ENCODE peak calls at places on chromosomes 5 and 9, in four cellular contexts. One of them, this sample, is unnamed.

GRCh38 chr9:89522261-89522978 is 24.5 kb upstream of the SEMA4D start:
- DNase-seq in AG10803: no peak
- DNase-seq in AG04449: no peak
- DNase-seq in testis: no peak
- DNase-seq in this sample: no peak

GRCh38 chr9:75754090-75754489 is 136.4 kb upstream of the PCSK5 start:
- DNase-seq in AG10803: no peak
- DNase-seq in AG04449: no peak
- DNase-seq in testis: no peak
- DNase-seq in this sample: peak

GRCh38 chr9:126295936-126296600 is 30.6 kb upstream of the MVB12B start:
- DNase-seq in AG10803: no peak
- DNase-seq in AG04449: no peak
- DNase-seq in testis: peak
- DNase-seq in this sample: no peak

GRCh38 chr5:75337366-75338021 is 474 bp downstream of the HMGCR start:
- DNase-seq in AG10803: peak
- DNase-seq in AG04449: no peak
- DNase-seq in testis: peak
- DNase-seq in this sample: peak

GRCh38 chr9:89722712-89723111 is 117.9 kb downstream of the GADD45G start:
- DNase-seq in AG10803: no peak
- DNase-seq in AG04449: no peak
- DNase-seq in testis: no peak
- DNase-seq in this sample: no peak

GRCh38 chr5:41876678-41877077 is 6.5 kb upstream of the OXCT1 start:
- DNase-seq in AG10803: no peak
- DNase-seq in AG04449: no peak
- DNase-seq in testis: no peak
- DNase-seq in this sample: no peak

GRCh38 chr5:176547811-176548210 is 1.3 kb upstream of the CDHR2 start:
- DNase-seq in AG10803: peak
- DNase-seq in AG04449: no peak
- DNase-seq in testis: no peak
- DNase-seq in this sample: no peak

GRCh38 chr5:68306361-68307014 is 90.9 kb downstream of the PIK3R1 start:
- DNase-seq in AG10803: no peak
- DNase-seq in AG04449: no peak
- DNase-seq in testis: no peak
- DNase-seq in this sample: no peak

GRCh38 chr9:12702160-12702758 is 9.1 kb downstream of the TYRP1 start:
- DNase-seq in AG10803: peak
- DNase-seq in AG04449: no peak
- DNase-seq in testis: peak
- DNase-seq in this sample: peak

GRCh38 chr5:176809544-176810083 is 745 bp upstream of the UNC5A start:
- DNase-seq in AG10803: no peak
- DNase-seq in AG04449: no peak
- DNase-seq in testis: no peak
- DNase-seq in this sample: peak

GRCh38 chr5:180810210-180811011 is 7.8 kb upstream of the MGAT1 start:
- DNase-seq in AG10803: peak
- DNase-seq in AG04449: no peak
- DNase-seq in testis: peak
- DNase-seq in this sample: peak

GRCh38 chr5:65611524-65611923 is 12.6 kb downstream of the TRIM23 start:
- DNase-seq in AG10803: no peak
- DNase-seq in AG04449: no peak
- DNase-seq in testis: no peak
- DNase-seq in this sample: no peak

GRCh38 chr9:9942764-9943424 is 669.9 kb downstream of the PTPRD start:
- DNase-seq in AG10803: peak
- DNase-seq in AG04449: no peak
- DNase-seq in testis: peak
- DNase-seq in this sample: peak

GRCh38 chr9:114677418-114677817 is 4.6 kb downstream of the TEX48 start:
- DNase-seq in AG10803: peak
- DNase-seq in AG04449: peak
- DNase-seq in testis: no peak
- DNase-seq in this sample: peak

GRCh38 chr9:109114670-109115069 is 5.1 kb downstream of the TMEM245 start:
- DNase-seq in AG10803: peak
- DNase-seq in AG04449: no peak
- DNase-seq in testis: no peak
- DNase-seq in this sample: no peak

GRCh38 chr5:147170603-147171002 is 64.2 kb upstream of the STK32A start:
- DNase-seq in AG10803: no peak
- DNase-seq in AG04449: no peak
- DNase-seq in testis: no peak
- DNase-seq in this sample: no peak

GRCh38 chr5:178210073-178210526 is 5.8 kb downstream of the HNRNPAB start:
- DNase-seq in AG10803: no peak
- DNase-seq in AG04449: no peak
- DNase-seq in testis: no peak
- DNase-seq in this sample: no peak

GRCh38 chr9:124502711-124503702 is 4.2 kb downstream of the NR5A1 start:
- DNase-seq in AG10803: no peak
- DNase-seq in AG04449: no peak
- DNase-seq in testis: no peak
- DNase-seq in this sample: peak

GRCh38 chr9:121927636-121928035 is 165.5 kb downstream of the TTLL11 start:
- DNase-seq in AG10803: no peak
- DNase-seq in AG04449: no peak
- DNase-seq in testis: no peak
- DNase-seq in this sample: no peak

GRCh38 chr5:35171108-35171507 is 59.2 kb downstream of the PRLR start:
- DNase-seq in AG10803: no peak
- DNase-seq in AG04449: no peak
- DNase-seq in testis: no peak
- DNase-seq in this sample: no peak

GRCh38 chr5:98843481-98843880 is 70.0 kb downstream of the RGMB start:
- DNase-seq in AG10803: no peak
- DNase-seq in AG04449: no peak
- DNase-seq in testis: no peak
- DNase-seq in this sample: no peak

GRCh38 chr5:58925627-58926545 is 343.0 kb downstream of the RAB3C start:
- DNase-seq in AG10803: no peak
- DNase-seq in AG04449: no peak
- DNase-seq in testis: no peak
- DNase-seq in this sample: no peak

GRCh38 chr5:72324186-72324825 is 4.1 kb downstream of the PTCD2 start:
- DNase-seq in AG10803: no peak
- DNase-seq in AG04449: no peak
- DNase-seq in testis: no peak
- DNase-seq in this sample: no peak

GRCh38 chr5:170087168-170087817 is 18.4 kb upstream of the FOXI1 start:
- DNase-seq in AG10803: no peak
- DNase-seq in AG04449: no peak
- DNase-seq in testis: no peak
- DNase-seq in this sample: no peak

GRCh38 chr5:116856271-116856670 is 281.6 kb upstream of the SEMA6A start:
- DNase-seq in AG10803: no peak
- DNase-seq in AG04449: no peak
- DNase-seq in testis: no peak
- DNase-seq in this sample: no peak

GRCh38 chr9:133933426-133934026 is 58.6 kb downstream of the VAV2 start:
- DNase-seq in AG10803: no peak
- DNase-seq in AG04449: no peak
- DNase-seq in testis: no peak
- DNase-seq in this sample: no peak

GRCh38 chr5:141478321-141478945 is 2.7 kb downstream of the PCDHGC3 start:
- DNase-seq in AG10803: peak
- DNase-seq in AG04449: no peak
- DNase-seq in testis: no peak
- DNase-seq in this sample: no peak

GRCh38 chr9:95349109-95350038 is 31.9 kb upstream of the FANCC start:
- DNase-seq in AG10803: no peak
- DNase-seq in AG04449: no peak
- DNase-seq in testis: no peak
- DNase-seq in this sample: peak

GRCh38 chr5:107673106-107673367 is 2.3 kb upstream of the EFNA5 start:
- DNase-seq in AG10803: no peak
- DNase-seq in AG04449: no peak
- DNase-seq in testis: no peak
- DNase-seq in this sample: no peak

GRCh38 chr5:203246-203645 is 12.0 kb downstream of the LRRC14B start:
- DNase-seq in AG10803: no peak
- DNase-seq in AG04449: no peak
- DNase-seq in testis: no peak
- DNase-seq in this sample: no peak

GRCh38 chr5:157828031-157828948 is 30.7 kb downstream of the CLINT1 start:
- DNase-seq in AG10803: peak
- DNase-seq in AG04449: no peak
- DNase-seq in testis: no peak
- DNase-seq in this sample: peak

GRCh38 chr9:130026583-130027427 is 16.2 kb downstream of the FNBP1 start:
- DNase-seq in AG10803: no peak
- DNase-seq in AG04449: no peak
- DNase-seq in testis: no peak
- DNase-seq in this sample: no peak

GRCh38 chr9:130029223-130029583 is 13.8 kb downstream of the FNBP1 start:
- DNase-seq in AG10803: no peak
- DNase-seq in AG04449: no peak
- DNase-seq in testis: no peak
- DNase-seq in this sample: no peak

GRCh38 chr9:130028493-130029222 is 14.3 kb downstream of the FNBP1 start:
- DNase-seq in AG10803: no peak
- DNase-seq in AG04449: no peak
- DNase-seq in testis: no peak
- DNase-seq in this sample: no peak

GRCh38 chr9:130029591-130029990 is 13.4 kb downstream of the FNBP1 start:
- DNase-seq in AG10803: no peak
- DNase-seq in AG04449: no peak
- DNase-seq in testis: no peak
- DNase-seq in this sample: no peak

GRCh38 chr9:130027533-130028370 is 15.2 kb downstream of the FNBP1 start:
- DNase-seq in AG10803: no peak
- DNase-seq in AG04449: no peak
- DNase-seq in testis: no peak
- DNase-seq in this sample: no peak
- H3K4me3 ChIP-seq in AG10803: no peak
- H3K4me3 ChIP-seq in AG04449: no peak
- H3K4me3 ChIP-seq in testis: no peak
- H3K4me3 ChIP-seq in this sample: no peak

GRCh38 chr5:77230727-77231469 is 20.4 kb downstream of the PDE8B start:
- DNase-seq in AG10803: peak
- DNase-seq in AG04449: no peak
- DNase-seq in testis: no peak
- DNase-seq in this sample: no peak
- TF ChIP-seq CTCF in AG10803: no peak
- TF ChIP-seq CTCF in AG04449: peak
- TF ChIP-seq CTCF in testis: peak
- TF ChIP-seq CTCF in this sample: peak

GRCh38 chr5:132072070-132072469 is 1.5 kb upstream of the CSF2 start:
- DNase-seq in AG10803: no peak
- DNase-seq in AG04449: no peak
- DNase-seq in testis: no peak
- DNase-seq in this sample: no peak
- H3K4me3 ChIP-seq in AG10803: no peak
- H3K4me3 ChIP-seq in AG04449: no peak
- H3K4me3 ChIP-seq in testis: no peak
- H3K4me3 ChIP-seq in this sample: no peak

DNA sequence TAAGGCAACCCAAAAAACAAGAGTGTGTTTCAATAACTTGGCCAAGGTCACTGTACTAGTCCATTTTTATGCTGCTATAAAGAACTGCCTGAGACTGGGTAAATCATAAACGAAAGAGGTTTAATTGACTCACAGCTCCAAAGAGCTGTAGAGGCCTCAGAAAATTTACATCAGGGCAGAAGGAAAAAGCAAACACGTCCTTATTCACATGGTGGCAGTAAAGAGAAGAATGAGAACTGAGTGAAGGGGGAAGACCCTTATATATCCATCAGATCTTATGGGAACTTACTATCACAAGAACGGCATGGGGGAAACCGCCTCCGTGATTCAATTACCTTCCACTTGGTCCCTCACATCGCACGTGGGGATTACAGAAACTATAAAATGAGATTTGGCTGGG is 64.3 kb upstream of the CAMK4 start:
- DNase-seq in AG10803: no peak
- DNase-seq in AG04449: no peak
- DNase-seq in testis: no peak
- DNase-seq in this sample: no peak
- TF ChIP-seq CTCF in AG10803: no peak
- TF ChIP-seq CTCF in AG04449: no peak
- TF ChIP-seq CTCF in testis: no peak
- TF ChIP-seq CTCF in this sample: no peak

DNA sequence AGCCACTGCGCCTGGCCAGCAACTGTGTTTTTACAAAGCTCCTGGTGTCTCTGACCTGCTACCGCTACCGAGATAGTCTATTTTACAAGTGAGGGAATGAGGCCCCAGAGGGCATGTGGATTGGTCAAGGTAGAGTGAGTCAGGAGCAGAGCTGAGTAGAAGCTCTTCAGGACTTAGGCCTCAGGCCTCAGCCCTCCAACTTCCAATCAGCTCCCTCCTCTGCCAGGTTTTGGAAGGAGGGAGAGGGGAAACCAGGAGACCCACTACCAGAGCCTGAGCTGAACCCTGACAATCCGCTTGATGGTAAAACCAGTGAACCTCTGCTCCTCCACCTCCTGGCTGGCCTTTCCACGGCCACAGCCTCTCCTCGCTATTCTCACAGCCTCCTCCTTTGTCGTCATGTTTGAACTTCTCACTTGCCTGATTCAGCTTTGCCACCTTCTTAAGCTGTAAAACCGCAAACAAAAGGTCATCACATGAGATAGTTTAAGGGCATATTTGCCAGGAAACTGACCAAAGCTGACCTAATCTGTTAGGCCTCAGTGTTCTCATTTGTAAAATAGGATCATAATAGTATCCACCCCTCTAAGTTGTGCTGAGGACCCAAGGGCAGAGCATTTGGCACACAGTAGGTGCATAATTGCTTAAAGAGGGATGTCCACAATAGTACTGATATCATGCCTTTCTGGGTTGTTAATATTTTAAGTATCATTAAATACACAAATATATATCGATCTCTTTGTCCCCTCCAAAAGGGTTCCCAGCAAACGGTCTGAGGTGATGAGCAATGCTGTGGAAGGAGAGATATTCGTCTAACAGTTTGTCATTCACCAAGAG is 1.7 kb downstream of the TRAF1 start:
- DNase-seq in AG10803: no peak
- DNase-seq in AG04449: no peak
- DNase-seq in testis: no peak
- DNase-seq in this sample: no peak
- H3K4me3 ChIP-seq in AG10803: no peak
- H3K4me3 ChIP-seq in AG04449: no peak
- H3K4me3 ChIP-seq in testis: no peak
- H3K4me3 ChIP-seq in this sample: no peak

GRCh38 chr5:13695076-13695712 is 249.3 kb downstream of the DNAH5 start:
- DNase-seq in AG10803: no peak
- DNase-seq in AG04449: no peak
- DNase-seq in testis: no peak
- DNase-seq in this sample: no peak
- TF ChIP-seq CTCF in AG10803: no peak
- TF ChIP-seq CTCF in AG04449: no peak
- TF ChIP-seq CTCF in testis: no peak
- TF ChIP-seq CTCF in this sample: no peak

This sample was measured in cardiac muscle cell.